ENCODE peak calls at places on chromosomes 6 and 20, in six cellular contexts. U is NB4, G is body of pancreas, C is astrocyte of the cerebellum, Z is spleen, V is GM10248. D is an unnamed sample.

GRCh38 chr6:105814745-105815536 is 271.2 kb upstream of the PRDM1 start:
- DNase-seq in U (no peak), G (no peak), C (no peak), Z (no peak), V (no peak), D (no peak)

GRCh38 chr6:7144810-7145209 is 37.0 kb downstream of the RREB1 start:
- DNase-seq in U (peak; percentile 61), G (no peak), C (no peak), Z (no peak), V (no peak), D (no peak)

GRCh38 chr6:63643862-63644261 is 8.3 kb downstream of the PHF3 start:
- DNase-seq in U (peak; percentile 34), G (no peak), C (no peak), Z (no peak), V (peak; percentile 15), D (no peak)

GRCh38 chr20:44495802-44496481 is 20.3 kb downstream of the TTPAL start:
- DNase-seq in U (peak; percentile 59), G (no peak), C (peak; percentile 68), Z (no peak), V (no peak), D (peak; percentile 93)

GRCh38 chr6:158666637-158667359 is 16.9 kb downstream of the SYTL3 start:
- DNase-seq in U (peak; percentile 96), G (no peak), C (no peak), Z (no peak), V (peak; percentile 43), D (no peak)

GRCh38 chr6:156686429-156686939 is 90.7 kb upstream of the ARID1B start:
- DNase-seq in U (peak; percentile 50), G (peak; percentile 53), C (peak; percentile 27), Z (no peak), V (no peak), D (no peak)

GRCh38 chr20:45701873-45702272 is at the start of gene WFDC13:
- DNase-seq in U (no peak), G (no peak), C (no peak), Z (no peak), V (no peak), D (no peak)

GRCh38 chr6:149150999-149151398 is 166.5 kb upstream of the TAB2 start:
- DNase-seq in U (peak; percentile 26), G (no peak), C (no peak), Z (no peak), V (no peak), D (no peak)

GRCh38 chr20:21396921-21397340 is 395 bp downstream of the NKX2-4 start:
- DNase-seq in U (no peak), G (no peak), C (no peak), Z (no peak), V (peak; percentile 23), D (no peak)

GRCh38 chr20:7180261-7181045 is 413.0 kb downstream of the BMP2 start:
- DNase-seq in U (no peak), G (no peak), C (no peak), Z (no peak), V (no peak), D (no peak)

GRCh38 chr20:58787211-58788067 is 63.3 kb downstream of the GNAS-AS1 start:
- DNase-seq in U (peak; percentile 15), G (no peak), C (no peak), Z (no peak), V (no peak), D (no peak)

GRCh38 chr6:43823879-43824740 is 54.1 kb downstream of the VEGFA start:
- DNase-seq in U (peak; percentile 65), G (peak; percentile 85), C (no peak), Z (no peak), V (no peak), D (no peak)

GRCh38 chr6:87200469-87201174 is 45.3 kb downstream of the ZNF292 start:
- DNase-seq in U (peak; percentile 14), G (no peak), C (no peak), Z (no peak), V (no peak), D (no peak)

GRCh38 chr6:124963416-124964083 is 1.3 kb downstream of the RNF217 start:
- DNase-seq in U (no peak), G (no peak), C (no peak), Z (no peak), V (peak; percentile 7), D (no peak)

GRCh38 chr6:43495409-43495941 is 14.7 kb downstream of the LRRC73 start:
- DNase-seq in U (peak; percentile 38), G (no peak), C (no peak), Z (no peak), V (no peak), D (no peak)

GRCh38 chr20:46894971-46895905 is 595 bp downstream of the EYA2 start:
- DNase-seq in U (no peak), G (no peak), C (no peak), Z (no peak), V (no peak), D (no peak)

GRCh38 chr6:101682937-101683336 is 289.4 kb downstream of the GRIK2 start:
- DNase-seq in U (no peak), G (no peak), C (no peak), Z (no peak), V (no peak), D (no peak)

GRCh38 chr20:6142348-6142993 is 19.6 kb upstream of the FERMT1 start:
- DNase-seq in U (peak; percentile 78), G (peak; percentile 60), C (peak; percentile 55), Z (no peak), V (peak; percentile 67), D (no peak)

GRCh38 chr6:70601014-70601413 is 34.3 kb downstream of the SDHAF4 start:
- DNase-seq in U (no peak), G (no peak), C (no peak), Z (no peak), V (no peak), D (no peak)

GRCh38 chr6:52815167-52816092 is 11.8 kb upstream of the GSTA1 start:
- DNase-seq in U (peak; percentile 46), G (peak; percentile 71), C (peak; percentile 12), Z (no peak), V (peak; percentile 65), D (no peak)

GRCh38 chr6:125274935-125275334 is 26.8 kb downstream of the HDDC2 start:
- DNase-seq in U (no peak), G (no peak), C (no peak), Z (no peak), V (no peak), D (no peak)

GRCh38 chr6:74578339-74578738 is 627.5 kb downstream of the COL12A1 start:
- DNase-seq in U (no peak), G (no peak), C (peak; percentile 63), Z (no peak), V (no peak), D (peak; percentile 35)

GRCh38 chr6:43246301-43247114 is 3.2 kb downstream of the TTBK1 start:
- DNase-seq in U (no peak), G (peak; percentile 65), C (no peak), Z (peak; percentile 82), V (peak; percentile 48), D (peak; percentile 43)

GRCh38 chr6:90347411-90347841 is 50.8 kb upstream of the BACH2 start:
- DNase-seq in U (peak; percentile 5), G (no peak), C (no peak), Z (no peak), V (no peak), D (no peak)

GRCh38 chr6:132797975-132798819 is at the start of gene SLC18B1:
- DNase-seq in U (peak; percentile 26), G (peak; percentile 55), C (no peak), Z (peak; percentile 92), V (peak; percentile 48), D (no peak)

GRCh38 chr20:58645277-58645968 is 5.7 kb upstream of the STX16 start:
- DNase-seq in U (no peak), G (peak; percentile 8), C (peak; percentile 93), Z (no peak), V (no peak), D (no peak)

GRCh38 chr6:147867827-147868226 is 359.3 kb downstream of the SAMD5 start:
- DNase-seq in U (no peak), G (no peak), C (no peak), Z (no peak), V (no peak), D (no peak)

GRCh38 chr6:46263709-46264091 is 92.9 kb upstream of the ENPP5 start:
- DNase-seq in U (no peak), G (no peak), C (peak; percentile 5), Z (no peak), V (no peak), D (no peak)

DNA sequence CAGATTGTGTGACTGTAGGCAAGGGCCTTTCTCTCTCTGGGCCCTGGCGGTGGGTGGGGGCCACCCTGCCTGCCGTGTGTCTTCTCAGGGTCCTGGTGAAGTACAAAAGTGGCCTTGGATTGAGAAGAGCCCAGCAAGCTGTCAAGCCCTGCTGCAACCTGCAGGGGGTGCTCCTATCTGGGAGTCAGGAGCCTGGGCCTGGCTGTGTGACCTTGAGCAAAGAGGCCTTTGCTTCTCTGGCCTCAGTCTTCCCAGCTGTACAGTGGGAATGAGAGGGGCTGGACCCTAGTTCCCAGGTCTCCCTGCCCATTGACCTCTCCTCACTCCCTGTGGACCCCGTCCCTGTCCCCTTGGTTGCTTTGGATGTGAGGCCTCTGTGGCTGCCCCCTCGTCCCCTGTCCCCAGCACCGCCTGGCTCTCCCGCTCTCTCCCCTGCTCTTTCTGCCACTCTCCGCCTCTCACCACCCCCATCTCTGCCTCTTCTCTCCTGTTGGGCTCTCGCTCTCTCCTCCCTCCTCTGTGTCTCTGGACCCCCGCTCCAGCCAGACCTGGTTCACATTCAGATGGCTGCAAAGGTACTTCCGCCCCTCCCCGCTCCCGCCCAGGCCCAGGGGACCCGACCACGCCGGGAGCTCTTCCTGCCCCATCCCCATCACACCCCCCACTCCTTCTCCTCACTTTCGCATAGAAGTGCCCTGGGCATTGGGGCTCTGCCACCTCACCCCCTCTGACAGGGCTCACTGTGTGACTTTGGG is 46.7 kb downstream of the SRC start:
- DNase-seq in U (peak; percentile 67), G (no peak), C (no peak), Z (peak; percentile 51), V (no peak), D (no peak)
- TF ChIP-seq CTCF in U (peak; percentile 72), G (no peak), C (peak; percentile 42), Z (no peak), V (peak; percentile 52), D (peak; percentile 35)

GRCh38 chr20:39885975-39886649 is 802.9 kb downstream of the MAFB start:
- DNase-seq in U (peak; percentile 73), G (peak; percentile 65), C (peak; percentile 51), Z (no peak), V (peak; percentile 34), D (no peak)
- TF ChIP-seq CTCF in U (peak; percentile 65), G (peak; percentile 54), C (peak; percentile 31), Z (peak; percentile 30), V (peak; percentile 60), D (peak; percentile 48)

GRCh38 chr20:10448270-10449156 is 13.4 kb downstream of the SLX4IP start:
- DNase-seq in U (peak; percentile 30), G (no peak), C (no peak), Z (no peak), V (no peak), D (no peak)
- TF ChIP-seq CTCF in U (no peak), G (no peak), C (peak; percentile 21), Z (no peak), V (no peak), D (no peak)

DNA sequence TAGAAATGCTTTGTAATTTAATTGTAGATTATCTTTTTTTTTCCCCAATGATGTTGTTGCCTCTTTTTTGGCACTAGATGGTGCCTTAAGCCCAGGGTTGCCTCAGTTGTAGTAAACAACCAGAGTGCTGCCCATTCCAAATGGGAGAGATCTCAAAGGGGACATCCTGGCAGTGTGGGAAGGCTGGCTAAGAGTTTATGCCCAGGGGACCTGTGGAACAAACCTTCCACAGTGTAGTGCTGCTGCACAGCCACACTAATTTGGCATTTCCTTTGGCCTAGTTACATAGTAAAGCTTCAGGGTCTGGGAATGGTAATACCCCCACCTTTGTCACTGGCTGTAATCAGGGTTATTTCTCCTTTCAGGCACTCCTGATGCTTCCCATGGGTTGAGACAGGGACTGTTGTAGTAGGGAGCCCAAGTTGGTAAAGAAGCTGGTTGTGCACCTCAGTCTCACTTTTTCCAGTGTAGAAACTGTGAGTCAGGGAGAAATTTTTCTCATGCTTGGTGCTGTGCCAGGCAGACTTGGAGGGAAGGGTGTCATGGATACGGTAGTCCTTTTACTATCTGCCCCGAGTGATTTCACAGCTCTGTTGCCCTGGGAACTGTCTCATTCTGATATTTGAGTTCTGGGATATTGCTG is 177.8 kb upstream of the ECI2 start:
- DNase-seq in U (peak; percentile 25), G (peak; percentile 41), C (peak; percentile 88), Z (no peak), V (no peak), D (peak; percentile 80)
- TF ChIP-seq CTCF in U (no peak), G (peak; percentile 22), C (peak; percentile 59), Z (no peak), V (no peak), D (peak; percentile 31)

D was measured in kidney epithelial cell.